ENCODE peak calls at places on chromosomes 12 and 14, in six cellular contexts. D is H1, J is neuronal stem cell, Y is IMR-90, C is mesendoderm, G is H9. E is an unnamed sample.
A peak's percentile ranks its signal among the peaks of the same experiment; 100 is the strongest.

GRCh38 chr12:96882862-96883261 is 24.2 kb upstream of the NEDD1 start:
- DNase-seq in C (no peak), G (no peak), J (no peak), D (no peak), Y (peak; percentile 94), E (no peak)

GRCh38 chr12:53948650-53949593 is 5.8 kb upstream of the HOXC12 start:
- DNase-seq in Y (no peak), D (no peak), G (no peak), J (no peak), C (no peak), E (no peak)

GRCh38 chr14:88422919-88423318 is 37.5 kb downstream of the SPATA7 start:
- DNase-seq in Y (peak; percentile 88), C (no peak), J (no peak), D (no peak), G (no peak), E (no peak)

GRCh38 chr14:104665663-104666522 is 23.5 kb upstream of the INF2 start:
- DNase-seq in G (peak; percentile 59), C (peak; percentile 85), J (peak; percentile 87), Y (no peak), D (no peak), E (peak; percentile 20)

GRCh38 chr12:43742106-43742505 is 16.5 kb downstream of the PUS7L start:
- DNase-seq in Y (peak; percentile 94), C (no peak), J (no peak), D (no peak), G (no peak), E (peak; percentile 19)

GRCh38 chr14:36829547-36829946 is 167.9 kb downstream of the PAX9 start:
- DNase-seq in D (no peak), J (no peak), Y (no peak), C (no peak), G (no peak), E (no peak)

GRCh38 chr12:107451246-107451645 is 234.4 kb upstream of the PWP1 start:
- DNase-seq in J (no peak), G (no peak), D (no peak), C (no peak), Y (no peak), E (no peak)

GRCh38 chr12:89932950-89933349 is 224.3 kb upstream of the ATP2B1 start:
- DNase-seq in C (no peak), Y (peak; percentile 47), G (no peak), J (no peak), D (no peak), E (no peak)

GRCh38 chr14:58107041-58107440 is 45.0 kb downstream of the ARMH4 start:
- DNase-seq in J (no peak), C (no peak), G (no peak), Y (no peak), D (no peak), E (no peak)

GRCh38 chr12:32777776-32778175 is 22.1 kb upstream of the YARS2 start:
- DNase-seq in D (no peak), G (no peak), C (no peak), Y (no peak), J (no peak), E (no peak)

DNA sequence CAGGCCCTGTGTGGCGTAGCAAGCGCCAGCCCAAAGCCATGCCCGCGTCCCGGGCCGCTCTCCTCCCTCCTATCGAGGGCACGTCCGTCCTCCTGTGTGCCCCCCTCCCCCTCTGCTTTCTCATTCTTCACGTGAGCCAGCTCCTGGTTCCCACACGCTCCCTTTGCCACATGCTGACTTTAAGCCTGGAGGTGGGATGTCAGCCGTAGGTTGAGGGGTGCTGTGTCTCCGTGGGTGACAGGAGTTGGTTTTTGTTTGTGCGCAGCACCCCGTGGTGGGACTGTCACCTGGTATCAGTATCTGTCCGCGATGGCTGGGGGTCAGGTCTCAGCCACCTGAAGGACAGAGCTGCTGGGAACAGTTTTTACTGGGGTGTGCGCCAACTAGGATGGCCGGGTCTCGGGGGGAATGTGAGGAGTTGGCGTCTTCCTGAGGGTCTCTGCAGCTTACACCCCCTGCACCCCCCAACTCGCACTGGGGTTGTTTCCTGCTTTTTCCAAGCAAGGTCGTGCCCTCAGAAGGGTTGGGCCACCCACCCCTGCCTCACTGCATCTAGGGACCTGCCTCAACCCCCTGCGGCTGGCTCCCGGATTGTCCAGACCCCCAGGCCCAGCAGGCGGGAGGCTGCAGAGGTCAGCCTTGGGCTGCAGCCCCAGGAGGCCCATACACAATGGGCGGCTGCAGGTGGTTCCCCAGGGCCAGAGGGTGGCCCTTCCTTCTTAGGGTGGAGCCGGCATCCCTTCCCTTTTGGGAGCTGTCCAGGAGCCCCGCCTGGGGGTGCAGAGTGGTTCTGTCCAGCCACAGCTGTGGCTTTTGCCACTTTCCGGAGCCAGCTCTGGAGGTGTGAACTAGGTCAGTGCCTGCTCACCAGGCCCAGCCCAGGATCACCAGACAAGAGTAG is 7.3 kb downstream of the ULK1 start:
- DNase-seq in G (no peak), D (no peak), J (no peak), C (no peak), Y (no peak), E (no peak)
- H3K79me1 ChIP-seq in G (no peaks in the 10 kb centered on the region), D (peaks cover 16% of the 10 kb centered on the region), J (peaks cover 42% of the 10 kb centered on the region), C (peaks cover 25% of the 10 kb centered on the region), Y (peaks cover 19% of the 10 kb centered on the region), E (peaks cover 3% of the 10 kb centered on the region)

GRCh38 chr14:52348279-52348678 is 34.2 kb downstream of the PTGER2 start:
- DNase-seq in D (no peak), C (no peak), J (no peak), Y (peak; percentile 50), G (no peak), E (no peak)
- H3K9ac ChIP-seq in D (no peak overlapping the region), C (no peak overlapping the region), J (no peak overlapping the region), Y (peak overlapping the region; percentile 60), G (no peak overlapping the region), E (no peak overlapping the region)

GRCh38 chr12:113302925-113303640 is 31.8 kb downstream of the SLC8B1 start:
- DNase-seq in Y (no peak), G (no peak), D (no peak), C (peak; percentile 18), J (peak; percentile 58), E (no peak)

GRCh38 chr12:113302466-113302865 is 32.4 kb downstream of the SLC8B1 start:
- DNase-seq in G (no peak), Y (no peak), J (no peak), D (no peak), C (no peak), E (no peak)

GRCh38 chr12:113301811-113302210 is 33.1 kb downstream of the SLC8B1 start:
- DNase-seq in Y (no peak), D (no peak), G (no peak), C (no peak), J (no peak), E (no peak)

GRCh38 chr12:113306382-113306781 is 28.5 kb downstream of the SLC8B1 start:
- DNase-seq in Y (peak; percentile 46), J (no peak), G (no peak), D (no peak), C (no peak), E (no peak)

GRCh38 chr12:113305281-113305856 is 29.5 kb downstream of the SLC8B1 start:
- DNase-seq in C (no peak), G (no peak), D (no peak), J (no peak), Y (no peak), E (no peak)
- H4K8ac ChIP-seq in C (no peak overlapping the region), G (no peak overlapping the region), D (no peak overlapping the region), J (no peak overlapping the region), Y (no peak overlapping the region), E (no peak overlapping the region)

GRCh38 chr12:131753757-131754156 is 42.9 kb downstream of the SFSWAP start:
- DNase-seq in G (peak; percentile 31), D (no peak), J (no peak), Y (no peak), C (no peak), E (no peak)

GRCh38 chr12:131754184-131754583 is 43.3 kb downstream of the SFSWAP start:
- DNase-seq in C (no peak), Y (no peak), G (no peak), D (no peak), J (no peak), E (no peak)

GRCh38 chr12:131752457-131752856 is 41.6 kb downstream of the SFSWAP start:
- DNase-seq in C (no peak), Y (no peak), G (peak; percentile 71), D (no peak), J (no peak), E (no peak)

GRCh38 chr12:131751335-131751734 is 40.4 kb downstream of the SFSWAP start:
- DNase-seq in C (no peak), Y (no peak), J (no peak), D (no peak), G (peak; percentile 25), E (no peak)

GRCh38 chr12:131753041-131753440 is 42.2 kb downstream of the SFSWAP start:
- DNase-seq in Y (no peak), G (peak; percentile 27), C (no peak), J (no peak), D (no peak), E (no peak)
- H3K79me1 ChIP-seq in Y (peaks cover 20% of the 10 kb centered on the region), G (no peaks in the 10 kb centered on the region), C (peaks cover 3% of the 10 kb centered on the region), J (no peaks in the 10 kb centered on the region), D (peaks cover 2% of the 10 kb centered on the region), E (no peaks in the 10 kb centered on the region)

GRCh38 chr12:19409376-19409775 is 29.9 kb upstream of the AEBP2 start:
- DNase-seq in Y (no peak), J (no peak), G (no peak), D (no peak), C (peak; percentile 37), E (no peak)

GRCh38 chr12:19402211-19402610 is 37.1 kb upstream of the AEBP2 start:
- DNase-seq in G (no peak), D (no peak), J (no peak), C (no peak), Y (no peak), E (peak; percentile 81)

GRCh38 chr12:19402743-19403400 is 36.4 kb upstream of the AEBP2 start:
- DNase-seq in C (peak; percentile 34), G (no peak), J (no peak), Y (peak; percentile 63), D (no peak), E (peak; percentile 81)

GRCh38 chr12:19398376-19399363 is 40.6 kb upstream of the AEBP2 start:
- DNase-seq in D (no peak), J (no peak), G (no peak), C (no peak), Y (no peak), E (no peak)

DNA sequence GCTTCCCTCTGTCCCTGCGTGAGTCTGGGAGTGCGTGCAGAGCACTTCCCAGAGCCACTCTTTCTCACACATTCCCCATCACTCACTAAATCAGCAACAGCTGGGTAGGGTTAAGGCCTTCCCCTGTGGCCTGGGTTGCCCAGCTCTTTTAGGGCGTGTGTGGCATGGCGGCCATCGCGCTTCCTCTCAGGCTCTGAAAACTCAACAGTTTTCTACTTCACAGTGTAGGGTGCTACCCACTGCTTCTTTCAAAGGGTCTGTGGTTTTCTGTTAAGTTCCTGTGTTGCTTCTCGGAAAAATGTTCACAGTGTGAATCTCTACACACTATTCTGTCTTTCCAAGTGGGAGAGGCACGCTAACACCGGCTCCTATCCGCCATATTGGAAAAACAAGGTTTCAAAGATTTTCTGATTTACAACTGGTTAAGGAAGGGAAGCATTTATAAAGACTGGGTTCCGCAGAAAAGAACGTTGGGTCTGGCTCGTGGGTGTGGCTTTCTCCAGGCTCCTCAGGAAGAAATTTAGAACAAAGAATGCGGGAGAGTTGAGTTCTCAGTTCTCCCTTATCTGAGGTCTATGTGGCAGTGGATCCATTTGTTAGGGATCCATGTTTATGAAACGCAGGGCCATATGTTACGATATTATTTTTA is 34.9 kb upstream of the AEBP2 start:
- DNase-seq in C (no peak), Y (no peak), G (no peak), D (no peak), J (no peak), E (peak; percentile 28)
- H3K9ac ChIP-seq in C (no peak overlapping the region), Y (no peak overlapping the region), G (no peak overlapping the region), D (no peak overlapping the region), J (no peak overlapping the region), E (no peak overlapping the region)

E was measured in trophoblast cell.